ENCODE peak calls at places on chromosomes 7 and 10, in six cellular contexts. G is CD8-positive, alpha-beta T cell; J is SK-N-SH; R is CD8-positive, alpha-beta memory T cell; D is hepatocyte; P is right cardiac atrium. U is an unnamed sample.

GRCh38 chr7:116420003-116420402 is 79.5 kb upstream of the CAV2 start:
- DNase-seq in J (no peak), D (no peak), R (no peak), P (no peak), G (no peak), U (no peak)

GRCh38 chr10:116254422-116255152 is 18.4 kb downstream of the GFRA1 start:
- DNase-seq in J (no peak), P (no peak), D (no peak), G (no peak), R (no peak), U (no peak)

GRCh38 chr7:93547716-93548115 is 26.8 kb downstream of the CALCR start:
- DNase-seq in P (no peak), G (no peak), D (no peak), J (no peak), R (no peak), U (no peak)

GRCh38 chr10:63530409-63530808 is 9.2 kb downstream of the REEP3 start:
- DNase-seq in R (no peak), D (no peak), P (no peak), J (no peak), G (no peak), U (no peak)

GRCh38 chr7:15158141-15158810 is 255.7 kb upstream of the DGKB start:
- DNase-seq in R (no peak), D (no peak), J (no peak), G (no peak), P (no peak), U (no peak)

GRCh38 chr7:133186060-133186459 is 66.8 kb upstream of the EXOC4 start:
- DNase-seq in J (no peak), G (no peak), R (no peak), P (no peak), D (no peak), U (no peak)

GRCh38 chr7:36275735-36276284 is 113.9 kb upstream of the ANLN start:
- DNase-seq in P (no peak), J (no peak), D (peak; percentile 1), R (no peak), G (no peak), U (no peak)

GRCh38 chr7:2010101-2010500 is 222.6 kb downstream of the MAD1L1 start:
- DNase-seq in R (no peak), J (peak; percentile 51), P (peak; percentile 6), D (no peak), G (no peak), U (no peak)

GRCh38 chr10:91689731-91690168 is 56.9 kb upstream of the PPP1R3C start:
- DNase-seq in G (no peak), P (peak; percentile 35), R (no peak), D (no peak), J (no peak), U (peak; percentile 55)

GRCh38 chr7:6443372-6443941 is 4.3 kb downstream of the DAGLB start:
- DNase-seq in P (no peak), R (no peak), J (no peak), D (peak; percentile 24), G (no peak), U (peak; percentile 36)

DNA sequence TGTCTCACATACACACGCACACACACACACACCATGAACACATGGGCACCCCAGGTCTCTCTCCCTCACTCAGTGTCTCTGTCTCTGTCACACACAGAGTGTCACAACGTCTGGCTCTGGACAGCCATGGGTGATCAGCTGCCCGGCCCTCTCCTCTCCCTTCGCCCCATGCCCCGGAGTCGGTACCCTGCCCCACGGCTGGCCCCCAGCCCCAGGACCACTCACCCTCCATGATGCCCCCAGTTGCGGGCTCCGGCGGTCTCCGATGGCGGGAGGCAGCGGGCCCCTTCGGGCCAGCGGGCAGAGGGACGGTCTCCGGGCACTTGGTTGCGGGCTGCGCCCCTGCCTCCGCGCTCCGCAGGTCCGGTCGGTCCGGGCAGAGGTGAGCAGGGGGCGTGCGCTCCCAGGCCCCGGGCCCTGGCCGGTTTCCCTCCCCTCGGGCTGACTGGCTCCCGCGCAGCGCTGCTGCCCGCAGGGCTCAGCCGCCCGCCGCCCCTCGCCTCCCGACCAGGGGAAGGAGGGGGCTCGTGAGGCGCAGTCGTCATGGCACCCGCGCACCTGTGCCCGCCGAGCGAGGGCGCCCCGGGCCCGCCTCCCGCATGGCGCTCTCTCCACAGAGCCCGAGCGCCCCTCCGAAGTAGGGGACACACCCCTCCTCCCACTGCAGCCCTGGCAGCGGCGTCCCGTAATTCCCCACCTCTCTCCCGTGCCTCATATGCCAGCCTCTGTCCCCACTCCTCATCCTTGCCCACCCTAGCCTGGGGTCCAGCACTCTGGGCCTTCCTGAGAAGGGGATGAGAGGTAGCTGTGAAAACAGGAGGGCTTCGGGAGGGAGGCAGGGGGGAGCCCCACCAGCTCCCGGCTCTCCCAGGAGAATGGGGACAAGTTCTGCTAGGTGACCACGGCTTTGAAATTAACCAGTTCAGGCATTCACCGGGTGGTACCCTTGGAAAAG is at the start of gene NPFFR1:
- DNase-seq in D (peak; percentile 28), R (no peak), P (no peak), J (peak; percentile 75), G (no peak), U (no peak)
- H3K4me3 ChIP-seq in D (no peak within 1 kb of the TSS), R (no peak within 1 kb of the TSS), P (peak within 1 kb of the TSS; percentile 50), J (peak within 1 kb of the TSS; percentile 37), G (no peak within 1 kb of the TSS), U (no peak within 1 kb of the TSS)

DNA sequence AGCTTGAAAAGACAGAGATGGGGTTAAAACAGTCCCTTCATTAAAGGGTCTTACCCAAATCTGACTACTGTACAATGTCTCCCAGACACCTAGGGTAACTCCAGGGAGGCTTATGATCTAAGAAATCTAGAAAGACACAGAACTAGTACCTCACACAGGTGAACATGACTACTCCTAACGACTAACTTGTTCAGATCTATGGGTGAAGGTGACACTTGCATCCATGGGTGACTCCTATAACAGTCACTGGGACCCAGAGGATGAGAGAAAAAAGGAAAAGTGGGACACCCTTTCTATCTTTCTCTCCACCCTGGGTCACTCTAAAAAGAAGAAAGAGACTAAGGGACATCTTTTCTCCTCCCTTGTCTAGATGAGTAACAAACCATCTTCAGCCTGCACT is 19.2 kb downstream of the AKR1C8 start:
- DNase-seq in J (peak; percentile 1), D (no peak), G (no peak), P (no peak), R (no peak), U (no peak)
- H3K9me3 ChIP-seq in J (peaks cover 7% of the 10 kb centered on the region), D (peaks cover 7% of the 10 kb centered on the region), G (peaks cover 9% of the 10 kb centered on the region), P (peaks cover 5% of the 10 kb centered on the region), R (peaks cover 10% of the 10 kb centered on the region), U (peaks cover 12% of the 10 kb centered on the region)

DNA sequence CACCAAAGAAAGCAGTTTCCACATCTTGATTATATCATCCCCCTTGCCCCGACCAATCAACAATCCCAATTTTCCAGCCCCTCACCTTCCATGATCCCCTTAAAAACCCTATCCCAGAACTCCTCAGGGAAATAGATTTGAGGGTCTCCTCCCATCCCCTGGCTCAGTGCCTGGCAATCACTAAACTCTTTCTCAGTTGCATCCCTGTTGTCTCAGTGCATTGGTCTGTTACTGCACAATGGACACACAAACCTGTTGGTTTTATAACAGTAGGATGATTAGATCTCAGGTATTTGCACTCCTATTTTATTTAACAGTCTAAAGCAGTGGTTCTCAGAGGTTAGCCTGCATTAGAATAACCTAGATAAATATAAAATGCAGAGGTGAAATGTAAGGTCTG is 45.2 kb upstream of the RELN start:
- DNase-seq in R (no peak), G (no peak), D (no peak), J (no peak), P (no peak), U (no peak)
- H3K27me3 ChIP-seq in R (no peaks in the 10 kb centered on the region), G (no peaks in the 10 kb centered on the region), D (no peaks in the 10 kb centered on the region), J (no peaks in the 10 kb centered on the region), P (no peaks in the 10 kb centered on the region), U (no peaks in the 10 kb centered on the region)

GRCh38 chr10:17169807-17170206 is 31.7 kb downstream of the TRDMT1 start:
- DNase-seq in D (peak; percentile 17), R (no peak), P (no peak), J (no peak), G (no peak), U (no peak)
- H3K4me3 ChIP-seq in D (no peak overlapping the region), R (no peak overlapping the region), P (no peak overlapping the region), J (no peak overlapping the region), G (no peak overlapping the region), U (no peak overlapping the region)

DNA sequence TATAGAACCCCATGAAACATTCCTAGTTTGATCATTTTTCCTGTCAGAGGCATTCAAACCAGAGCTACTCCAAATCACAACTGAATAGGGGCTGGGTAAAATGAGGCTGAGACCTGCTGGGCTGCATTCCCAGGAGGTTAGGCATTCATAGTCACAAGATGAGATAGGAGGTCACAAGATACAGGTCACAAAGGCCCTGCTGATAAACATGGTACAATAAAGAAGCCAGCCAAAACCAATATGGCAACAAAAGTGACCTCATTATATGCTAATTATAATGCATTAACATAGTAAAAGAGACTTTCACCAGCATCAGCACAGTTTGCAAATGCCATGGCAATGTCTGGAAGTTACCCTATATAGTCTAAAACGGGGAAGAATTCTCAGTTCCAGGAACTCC is 37.4 kb downstream of the TWIST1 start:
- DNase-seq in P (no peak), G (no peak), D (no peak), J (no peak), R (no peak), U (no peak)
- H3K9me3 ChIP-seq in P (no peaks in the 10 kb centered on the region), G (no peaks in the 10 kb centered on the region), D (no peaks in the 10 kb centered on the region), J (no peaks in the 10 kb centered on the region), R (no peaks in the 10 kb centered on the region), U (peaks cover 1% of the 10 kb centered on the region)

DNA sequence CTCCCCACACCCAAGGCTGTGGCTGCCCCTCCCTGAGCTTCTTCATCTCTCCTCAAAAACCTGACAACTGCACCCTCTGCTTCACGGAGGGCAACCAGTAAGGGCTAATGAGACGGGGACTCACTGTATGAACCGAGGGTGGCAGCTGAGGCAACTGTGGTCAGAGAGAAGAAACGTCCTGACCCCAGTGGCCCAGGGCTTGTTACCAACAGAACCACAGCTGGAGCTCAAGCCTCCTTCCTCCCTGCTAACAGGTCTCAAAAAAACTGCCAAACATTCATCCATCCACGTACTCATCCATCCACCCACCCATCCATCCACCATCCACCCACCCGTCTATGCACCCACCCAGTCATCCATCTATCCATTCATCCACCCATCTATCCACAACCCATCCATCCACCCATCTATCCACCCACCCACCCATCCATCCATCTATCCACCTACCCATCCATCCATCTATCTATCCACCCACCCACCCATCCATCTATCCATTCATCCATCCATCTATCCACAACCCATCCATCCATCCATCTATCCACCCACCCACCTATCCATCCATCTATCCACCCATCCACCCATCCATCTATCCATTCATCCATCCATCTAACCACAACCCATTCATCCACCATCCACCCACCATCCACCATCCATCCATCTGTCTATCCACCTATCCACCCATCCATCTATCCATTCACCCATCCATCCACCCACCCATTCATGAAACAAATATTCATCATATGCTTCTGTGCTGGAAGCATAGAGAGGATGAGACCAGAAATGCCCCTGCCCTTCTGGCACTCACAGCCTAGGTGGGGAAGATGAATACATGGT is 111.7 kb downstream of the PDGFA start:
- DNase-seq in D (no peak), P (no peak), R (no peak), G (no peak), J (no peak), U (no peak)
- H3K27me3 ChIP-seq in D (no peaks in the 10 kb centered on the region), P (no peaks in the 10 kb centered on the region), R (no peaks in the 10 kb centered on the region), G (no peaks in the 10 kb centered on the region), J (peaks cover 57% of the 10 kb centered on the region), U (peaks cover 27% of the 10 kb centered on the region)

GRCh38 chr10:70600512-70601395 is 1.8 kb downstream of the PRF1 start:
- DNase-seq in R (no peak), P (no peak), D (no peak), J (no peak), G (no peak), U (no peak)
- H3K4me3 ChIP-seq in R (peak overlapping the region; percentile 66), P (no peak overlapping the region), D (no peak overlapping the region), J (no peak overlapping the region), G (peak overlapping the region; percentile 71), U (no peak overlapping the region)

GRCh38 chr10:20618148-20618547 is 279.0 kb downstream of the NEBL start:
- DNase-seq in P (no peak), D (no peak), G (no peak), R (no peak), J (no peak), U (no peak)
- H3K9me3 ChIP-seq in P (no peaks in the 10 kb centered on the region), D (no peaks in the 10 kb centered on the region), G (no peaks in the 10 kb centered on the region), R (no peaks in the 10 kb centered on the region), J (peaks cover 4% of the 10 kb centered on the region), U (no peaks in the 10 kb centered on the region)

GRCh38 chr7:26305869-26306665 is 14.4 kb downstream of the SNX10 start:
- DNase-seq in G (no peak), P (peak; percentile 22), J (no peak), D (no peak), R (no peak), U (no peak)
- H3K27me3 ChIP-seq in G (no peaks in the 10 kb centered on the region), P (no peaks in the 10 kb centered on the region), J (no peaks in the 10 kb centered on the region), D (no peaks in the 10 kb centered on the region), R (no peaks in the 10 kb centered on the region), U (no peaks in the 10 kb centered on the region)